ENCODE peak calls at places on chromosomes 6 and 20, in six cellular contexts. B is NAMALWA, K is fibroblast of lung, S is HTR-8/SVneo, W is heart right ventricle, N is NCI-H774. E is an unnamed sample.

GRCh38 chr6:6784514-6785162 is 196.1 kb downstream of the LY86 start:
- DNase-seq in N (no peak), W (no peak), S (no peak), B (no peak), K (no peak), E (no peak)

GRCh38 chr6:134954272-134954990 is 4.5 kb upstream of the ALDH8A1 start:
- DNase-seq in N (no peak), K (no peak), B (no peak), W (no peak), S (no peak), E (no peak)

GRCh38 chr6:160586374-160586773 is 77.7 kb downstream of the LPA start:
- DNase-seq in B (no peak), W (no peak), N (no peak), S (no peak), K (no peak), E (no peak)

GRCh38 chr6:139644821-139645220 is 270.4 kb upstream of the CITED2 start:
- DNase-seq in B (no peak), S (no peak), K (peak; percentile 31), W (no peak), N (no peak), E (no peak)

GRCh38 chr6:20655317-20655716 is 121.1 kb downstream of the CDKAL1 start:
- DNase-seq in S (no peak), W (no peak), K (no peak), N (no peak), B (no peak), E (no peak)

GRCh38 chr6:21457647-21458046 is 135.9 kb upstream of the SOX4 start:
- DNase-seq in B (no peak), S (no peak), W (no peak), N (no peak), K (no peak), E (no peak)

GRCh38 chr6:133899556-133899955 is 10.6 kb downstream of the TCF21 start:
- DNase-seq in S (no peak), B (no peak), N (no peak), K (peak; percentile 79), W (no peak), E (no peak)

GRCh38 chr6:143290206-143290605 is 160.3 kb downstream of the ADAT2 start:
- DNase-seq in B (no peak), K (no peak), N (no peak), S (no peak), W (no peak), E (peak; percentile 21)

GRCh38 chr20:54061106-54061881 is 9.1 kb downstream of the BCAS1 start:
- DNase-seq in K (peak; percentile 25), W (no peak), B (no peak), S (no peak), N (no peak), E (no peak)

GRCh38 chr6:16545382-16545781 is 215.9 kb downstream of the ATXN1 start:
- DNase-seq in N (no peak), W (no peak), S (no peak), K (no peak), B (no peak), E (no peak)

GRCh38 chr6:36838896-36839818 is at the start of gene CPNE5:
- DNase-seq in W (peak; percentile 60), B (no peak), K (no peak), N (no peak), S (no peak), E (no peak)

GRCh38 chr20:19875746-19876145 is 117.7 kb downstream of the RIN2 start:
- DNase-seq in S (no peak), N (no peak), K (no peak), W (no peak), B (no peak), E (no peak)

GRCh38 chr6:157019115-157019628 is 242.0 kb downstream of the ARID1B start:
- DNase-seq in W (no peak), S (no peak), N (no peak), K (no peak), B (peak; percentile 64), E (no peak)

GRCh38 chr6:1281746-1282145 is 30.2 kb upstream of the FOXQ1 start:
- DNase-seq in W (no peak), S (no peak), B (no peak), K (no peak), N (no peak), E (no peak)

GRCh38 chr6:111973897-111974639 is 79.8 kb upstream of the CCN6 start:
- DNase-seq in N (no peak), W (no peak), S (no peak), K (peak; percentile 77), B (no peak), E (no peak)

GRCh38 chr6:69980624-69981023 is 114.3 kb downstream of the COL19A1 start:
- DNase-seq in K (no peak), N (no peak), B (no peak), S (no peak), W (no peak), E (no peak)

GRCh38 chr6:98384334-98384733 is 450.0 kb upstream of the POU3F2 start:
- DNase-seq in W (no peak), B (no peak), S (no peak), K (no peak), N (no peak), E (no peak)

GRCh38 chr20:16256981-16257380 is 316.3 kb downstream of the KIF16B start:
- DNase-seq in N (no peak), K (no peak), B (no peak), S (no peak), W (no peak), E (no peak)

GRCh38 chr20:37522258-37523011 is 1.4 kb downstream of the NNAT start:
- DNase-seq in B (no peak), W (peak; percentile 61), N (no peak), S (no peak), K (peak; percentile 63), E (peak; percentile 85)

GRCh38 chr6:111985202-111985731 is 68.6 kb upstream of the CCN6 start:
- DNase-seq in S (peak; percentile 37), B (no peak), N (peak; percentile 58), W (no peak), K (peak; percentile 72), E (no peak)

GRCh38 chr20:8578191-8578690 is 446.2 kb downstream of the PLCB1 start:
- DNase-seq in B (no peak), S (no peak), K (no peak), N (no peak), W (no peak), E (no peak)

GRCh38 chr6:148878683-148879082 is 131.9 kb downstream of the UST start:
- DNase-seq in N (no peak), W (no peak), B (no peak), K (no peak), S (no peak), E (no peak)

GRCh38 chr6:17212541-17213371 is 68.4 kb upstream of the RBM24 start:
- DNase-seq in S (no peak), K (peak; percentile 42), B (no peak), N (peak; percentile 31), W (peak; percentile 28), E (no peak)

GRCh38 chr6:24974182-24975171 is 38.7 kb upstream of the RIPOR2 start:
- DNase-seq in B (no peak), S (no peak), N (no peak), K (no peak), W (no peak), E (no peak)

GRCh38 chr20:18224968-18225568 is 63.3 kb upstream of the ZNF133 start:
- DNase-seq in B (no peak), S (peak; percentile 31), W (peak; percentile 24), K (peak; percentile 74), N (no peak), E (no peak)

GRCh38 chr6:129638055-129639019 is 71.6 kb downstream of the ARHGAP18 start:
- DNase-seq in W (no peak), S (no peak), N (no peak), K (peak; percentile 87), B (no peak), E (no peak)